ENCODE peak calls at places on chromosomes 5 and 9, in nine cellular contexts. U is omental fat pad, C is astrocyte of the cerebellum, V is kidney, G is ovary, Y is tibial artery, B is WERI-Rb-1, R is pancreas, F is astrocyte. N is an unnamed sample.

GRCh38 chr5:62011072-62011664 is 294.8 kb upstream of the KIF2A start:
- DNase-seq in U (no peak), R (no peak), G (no peak), B (no peak), F (no peak), C (no peak), V (no peak), Y (no peak), N (no peak)

GRCh38 chr9:113950195-113951031 is 74.3 kb downstream of the ZNF618 start:
- DNase-seq in R (no peak), B (no peak), Y (no peak), G (no peak), F (no peak), U (no peak), V (no peak), C (no peak), N (no peak)

GRCh38 chr9:136484153-136485048 is 1.6 kb upstream of the SEC16A start:
- DNase-seq in V (peak), Y (peak), C (no peak), B (no peak), R (peak), U (no peak), F (no peak), G (no peak), N (peak)

GRCh38 chr9:77514886-77515711 is 133.0 kb downstream of the GNA14 start:
- DNase-seq in C (peak), R (no peak), Y (no peak), V (no peak), F (peak), U (no peak), G (no peak), B (no peak), N (no peak)

GRCh38 chr5:1220351-1220750 is 4.8 kb upstream of the SLC6A18 start:
- DNase-seq in F (no peak), V (peak), B (no peak), G (no peak), Y (no peak), R (no peak), C (no peak), U (no peak), N (no peak)

GRCh38 chr5:101678494-101679193 is 617.4 kb downstream of the SLCO4C1 start:
- DNase-seq in G (peak), U (peak), V (no peak), Y (no peak), C (peak), R (peak), B (peak), F (peak), N (no peak)

GRCh38 chr9:8576741-8577140 is 777.2 kb upstream of the DMAC1 start:
- DNase-seq in G (no peak), F (no peak), C (no peak), V (no peak), B (no peak), R (no peak), Y (no peak), U (no peak), N (no peak)

GRCh38 chr9:35882265-35882848 is 12.2 kb upstream of the OR13J1 start:
- DNase-seq in U (peak), G (peak), F (peak), C (peak), Y (peak), R (peak), V (peak), B (peak), N (peak)

GRCh38 chr5:111676496-111676895 is 80.5 kb downstream of the NREP start:
- DNase-seq in F (peak), U (no peak), C (peak), G (no peak), Y (no peak), B (no peak), V (no peak), R (no peak), N (no peak)

GRCh38 chr9:122307036-122307435 is 42.4 kb downstream of the MRRF start:
- DNase-seq in G (no peak), B (no peak), C (no peak), U (no peak), F (no peak), R (no peak), Y (no peak), V (no peak), N (no peak)

GRCh38 chr5:137997726-137998213 is 35.1 kb downstream of the FAM13B start:
- DNase-seq in F (peak), V (no peak), Y (no peak), C (no peak), R (no peak), G (no peak), U (no peak), B (no peak), N (no peak)

GRCh38 chr5:6525910-6526309 is 77.3 kb downstream of the UBE2QL1 start:
- DNase-seq in B (peak), V (no peak), U (no peak), Y (no peak), R (no peak), G (no peak), C (no peak), F (no peak), N (no peak)

GRCh38 chr5:176621661-176622079 is 8.7 kb downstream of the SNCB start:
- DNase-seq in C (no peak), V (peak), R (no peak), F (peak), B (peak), U (no peak), Y (no peak), G (no peak), N (no peak)

GRCh38 chr5:176625512-176625911 is 4.8 kb downstream of the SNCB start:
- DNase-seq in R (no peak), B (no peak), U (no peak), G (no peak), Y (no peak), V (no peak), C (no peak), F (no peak), N (no peak)

GRCh38 chr5:176624916-176625315 is 5.4 kb downstream of the SNCB start:
- DNase-seq in B (no peak), V (no peak), R (no peak), U (no peak), C (no peak), F (no peak), Y (no peak), G (no peak), N (no peak)

GRCh38 chr5:176625966-176626875 is 4.1 kb downstream of the SNCB start:
- DNase-seq in R (no peak), U (no peak), F (no peak), B (peak), C (no peak), V (peak), G (no peak), Y (no peak), N (no peak)

GRCh38 chr5:176624142-176624541 is 6.2 kb downstream of the SNCB start:
- DNase-seq in G (no peak), R (no peak), U (no peak), V (no peak), C (no peak), Y (no peak), B (no peak), F (no peak), N (no peak)
- TF ChIP-seq CTCF in G (no peak), R (no peak), U (no peak), V (no peak), C (no peak), Y (no peak), B (no peak), F (no peak), N (no peak)

DNA sequence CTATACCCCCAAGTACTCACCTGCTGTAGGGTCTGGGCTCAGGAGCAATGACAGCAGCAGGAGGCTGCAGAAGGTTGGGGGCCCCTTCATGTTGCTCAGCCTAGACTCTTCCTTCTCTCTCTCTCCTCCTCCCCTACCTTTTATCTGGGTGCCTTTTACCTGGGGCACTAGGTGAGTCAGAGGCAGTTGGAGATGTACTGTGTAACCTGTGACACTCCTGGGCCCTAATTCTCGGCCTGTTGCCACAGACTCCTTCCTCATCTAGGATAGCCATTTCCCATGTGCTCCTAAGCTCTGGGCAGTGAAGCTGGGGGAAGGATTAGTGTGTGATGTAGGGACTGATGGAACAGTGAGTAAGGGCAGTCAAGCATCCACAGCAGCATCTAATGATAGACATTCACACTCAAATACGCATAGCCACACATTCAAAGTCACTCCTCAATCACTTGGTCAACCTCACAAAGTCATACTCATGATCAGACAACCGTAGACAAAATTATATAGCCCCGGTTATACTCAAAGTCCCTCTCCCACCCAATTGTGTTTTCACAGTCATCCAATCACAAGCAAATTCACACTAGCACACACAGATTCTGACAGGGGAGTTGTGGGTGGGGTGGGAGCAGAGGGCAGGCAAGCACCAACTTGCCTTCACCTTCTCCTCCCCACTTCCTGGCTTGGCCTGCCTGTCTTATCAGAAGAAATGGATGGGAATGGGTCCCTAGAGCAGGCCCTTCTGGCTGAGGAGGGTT is at the start of gene CCL27:
- DNase-seq in G (no peak), F (no peak), C (no peak), B (peak), V (no peak), Y (no peak), R (no peak), U (no peak), N (no peak)
- TF ChIP-seq CTCF in G (no peak), F (no peak), C (no peak), B (no peak), V (no peak), Y (no peak), R (no peak), U (no peak), N (no peak)

GRCh38 chr9:33172735-33173238 is 5.7 kb upstream of the B4GALT1 start:
- DNase-seq in Y (no peak), U (no peak), C (no peak), F (no peak), R (no peak), B (no peak), G (no peak), V (no peak), N (no peak)

GRCh38 chr9:33172256-33172678 is 5.1 kb upstream of the B4GALT1 start:
- DNase-seq in G (no peak), R (no peak), F (peak), C (no peak), V (no peak), U (no peak), Y (no peak), B (no peak), N (no peak)

GRCh38 chr9:33168941-33169544 is 1.9 kb upstream of the B4GALT1 start:
- DNase-seq in Y (no peak), V (no peak), F (no peak), B (no peak), C (no peak), R (no peak), U (no peak), G (no peak), N (no peak)

GRCh38 chr9:33167949-33168535 is 906 bp upstream of the B4GALT1 start:
- DNase-seq in Y (no peak), U (no peak), R (no peak), C (no peak), V (no peak), F (no peak), B (no peak), G (no peak), N (no peak)

DNA sequence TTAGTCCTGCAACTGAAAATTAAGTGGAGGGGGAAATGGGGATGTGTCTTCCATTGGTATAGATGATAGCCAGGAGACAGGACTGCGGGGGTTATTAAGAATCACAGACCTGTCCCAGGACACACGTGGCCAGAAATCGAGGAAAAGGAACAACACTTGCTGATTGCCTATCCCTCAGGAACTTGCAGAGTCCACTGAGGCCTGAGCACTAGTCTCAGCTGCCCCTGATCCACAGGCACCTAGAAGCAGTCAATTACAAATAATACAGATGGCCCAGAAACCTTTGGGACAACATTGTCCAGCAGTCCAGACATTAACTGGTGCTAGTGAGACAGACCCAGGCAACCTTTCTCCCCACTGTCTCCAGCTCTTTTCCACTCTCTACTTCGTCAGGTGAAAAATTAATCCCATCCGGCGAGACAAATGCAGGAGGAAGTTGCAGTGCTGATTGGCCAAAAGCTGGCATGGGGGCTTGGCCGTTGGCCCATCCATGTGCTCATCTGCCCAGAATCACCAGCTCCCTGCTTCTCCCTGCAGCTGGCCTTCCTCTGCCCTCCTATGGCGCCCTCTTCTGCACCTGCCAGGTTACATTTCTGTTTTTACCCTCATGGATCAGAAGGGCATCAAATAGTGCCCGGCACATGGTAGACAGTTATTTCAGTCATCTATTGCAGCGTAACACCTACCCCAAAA is 3.5 kb upstream of the B4GALT1 start:
- DNase-seq in Y (peak), F (no peak), C (no peak), G (no peak), V (peak), B (peak), R (no peak), U (no peak), N (no peak)
- TF ChIP-seq CTCF in Y (no peak), F (no peak), C (peak), G (no peak), V (peak), B (peak), R (peak), U (no peak), N (no peak)

GRCh38 chr9:123926986-123927385 is 2.9 kb downstream of the DENND1A start:
- DNase-seq in R (no peak), F (no peak), U (no peak), C (no peak), B (no peak), Y (no peak), V (no peak), G (no peak), N (no peak)

GRCh38 chr9:123929177-123929869 is 603 bp downstream of the DENND1A start:
- DNase-seq in F (no peak), V (no peak), G (no peak), Y (no peak), R (no peak), B (peak), U (no peak), C (no peak), N (no peak)

GRCh38 chr9:123929870-123930831 is at the start of gene DENND1A:
- DNase-seq in V (peak), B (peak), U (peak), Y (peak), R (peak), C (peak), G (peak), F (peak), N (peak)

GRCh38 chr9:123927625-123928308 is 2.2 kb downstream of the DENND1A start:
- DNase-seq in F (no peak), B (no peak), G (no peak), U (no peak), V (no peak), Y (no peak), R (no peak), C (no peak), N (no peak)

GRCh38 chr9:123928471-123929176 is 1.3 kb downstream of the DENND1A start:
- DNase-seq in G (no peak), C (no peak), V (no peak), F (peak), Y (no peak), U (no peak), R (no peak), B (no peak), N (no peak)
- TF ChIP-seq CTCF in G (no peak), C (no peak), V (no peak), F (no peak), Y (no peak), U (no peak), R (no peak), B (no peak), N (no peak)

DNA sequence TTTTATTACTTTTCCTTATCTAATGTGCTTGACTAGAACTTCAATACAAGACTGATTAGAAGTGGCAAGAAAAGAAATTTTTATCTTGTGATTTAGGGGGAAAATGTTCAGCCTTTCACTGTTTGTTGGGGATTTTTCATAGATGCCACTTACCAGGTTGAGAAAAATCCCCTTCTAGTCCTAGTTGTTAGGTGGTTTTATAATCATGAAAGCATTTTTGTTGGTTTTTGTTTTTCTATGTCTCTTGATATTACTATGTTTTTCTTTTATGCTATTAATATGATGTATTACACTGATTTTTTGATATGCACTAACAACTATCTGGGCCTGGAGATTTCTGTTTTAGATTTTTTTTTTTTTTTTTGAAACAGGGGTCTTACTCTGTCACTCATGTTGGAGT is 134.0 kb downstream of the PARP8 start:
- DNase-seq in U (no peak), V (no peak), C (no peak), F (no peak), R (no peak), G (no peak), B (no peak), Y (no peak), N (no peak)
- TF ChIP-seq CTCF in U (no peak), V (no peak), C (no peak), F (no peak), R (no peak), G (no peak), B (no peak), Y (no peak), N (no peak)

DNA sequence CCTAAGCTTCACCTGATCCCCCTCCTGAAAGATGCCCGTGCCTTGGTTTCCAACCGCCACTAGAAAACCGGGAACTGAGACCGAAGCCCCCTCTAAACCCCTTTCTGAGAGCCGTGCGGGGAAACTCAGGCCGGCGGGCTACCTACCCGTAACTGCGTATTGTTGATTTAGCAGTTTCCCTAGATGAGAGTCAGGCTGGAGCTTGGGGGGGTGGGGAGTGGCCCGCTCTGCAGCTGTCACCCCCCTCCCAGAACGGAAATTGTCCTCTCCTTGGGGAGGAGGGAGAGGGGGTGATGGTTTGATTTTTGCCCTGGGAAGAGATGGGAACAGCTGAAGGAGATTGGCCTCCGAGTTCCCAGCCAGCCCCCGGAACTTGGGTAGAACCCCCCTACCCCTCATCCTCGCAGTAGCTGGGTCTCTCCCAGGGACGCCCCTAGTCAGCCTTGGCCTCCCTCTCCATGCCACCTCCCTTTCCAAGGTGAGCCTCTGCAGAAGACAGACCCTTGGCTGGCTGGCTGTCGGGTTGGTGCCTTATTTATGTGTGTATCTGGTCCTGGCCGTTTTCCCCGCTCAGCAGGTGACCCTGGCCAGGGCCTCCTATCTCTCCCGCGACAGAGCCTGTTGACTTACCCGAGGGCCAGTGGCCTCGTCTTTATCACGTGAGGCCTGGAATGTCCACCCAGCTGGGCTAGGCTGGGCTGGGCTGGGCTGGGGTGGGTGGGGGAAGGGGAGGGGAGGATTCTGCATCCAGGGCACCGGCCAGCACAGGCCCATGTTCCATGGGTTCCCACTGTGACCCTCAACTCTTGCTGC is 2.7 kb downstream of the CXXC5 start:
- DNase-seq in R (peak), U (no peak), C (no peak), B (peak), Y (peak), V (peak), G (no peak), F (no peak), N (peak)
- TF ChIP-seq CTCF in R (no peak), U (no peak), C (no peak), B (no peak), Y (no peak), V (no peak), G (no peak), F (no peak), N (no peak)

DNA sequence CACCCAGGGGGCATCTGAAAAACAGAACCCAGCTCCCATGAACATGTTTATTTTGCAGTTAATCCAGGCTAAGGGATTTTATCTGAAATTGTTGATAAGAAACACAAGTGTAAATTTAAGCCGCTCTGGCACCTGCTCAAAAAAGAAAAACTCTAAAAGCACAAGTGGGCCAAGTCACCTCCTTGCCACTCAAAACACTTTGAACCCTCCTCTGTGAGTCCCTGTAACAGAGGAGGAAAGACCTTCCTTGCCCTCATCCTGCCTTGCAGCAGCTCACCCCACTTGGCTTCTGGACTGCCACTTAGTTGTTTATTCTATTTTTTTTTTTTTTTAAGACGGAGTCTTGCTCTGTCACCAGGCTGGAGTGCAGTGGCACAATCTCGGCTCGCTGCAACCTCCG is 39.5 kb downstream of the FAM78A start:
- DNase-seq in R (no peak), C (no peak), V (peak), G (no peak), Y (no peak), B (no peak), F (no peak), U (no peak), N (no peak)
- TF ChIP-seq CTCF in R (no peak), C (no peak), V (no peak), G (no peak), Y (no peak), B (no peak), F (no peak), U (no peak), N (no peak)

DNA sequence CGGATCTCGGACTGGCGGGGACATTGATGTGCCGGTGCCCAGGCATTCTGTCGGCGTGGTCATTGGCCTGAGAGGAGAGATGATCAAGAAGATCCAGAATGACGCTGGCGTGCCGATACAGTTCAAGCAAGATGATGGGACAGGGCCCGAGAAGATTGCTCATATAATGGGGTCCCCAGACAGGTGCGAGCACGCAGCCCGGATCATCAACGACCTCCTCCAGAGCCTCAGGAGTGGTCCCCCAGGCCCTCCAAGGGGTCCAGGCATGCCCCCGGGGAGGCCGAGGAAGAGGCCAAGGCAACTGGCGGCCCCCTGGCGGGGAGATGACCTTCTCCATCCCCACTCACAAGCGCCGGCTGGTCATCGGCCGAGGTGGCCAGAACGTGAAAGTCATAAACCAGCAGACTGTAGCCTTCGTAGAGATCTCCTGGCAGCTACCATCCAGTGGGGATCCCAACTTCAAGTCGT is 106.5 kb upstream of the MTAP start:
- DNase-seq in V (peak), R (no peak), U (no peak), F (no peak), B (no peak), C (no peak), Y (no peak), G (no peak), N (no peak)
- TF ChIP-seq CTCF in V (no peak), R (no peak), U (no peak), F (no peak), B (no peak), C (no peak), Y (no peak), G (no peak), N (no peak)